ENCODE peak calls at places on chromosome 20, in six cellular contexts. One of them, this sample, is unnamed. For H3K36me3, the result is how much of the 10 kb centered on the place peaks cover.

GRCh38 chr20:48189177-48189576 is 403.9 kb upstream of the SULF2 start:
- DNase-seq in PC-3: peak
- DNase-seq in esophagus squamous epithelium: no peak
- DNase-seq in right atrium auricular region: no peak
- DNase-seq in naive thymus-derived CD4-positive, alpha-beta T cell: no peak
- DNase-seq in uterus: no peak
- DNase-seq in this sample: peak

GRCh38 chr20:34859826-34860545 is 12.7 kb downstream of the GGT7 start:
- DNase-seq in esophagus squamous epithelium: no peak
- DNase-seq in PC-3: no peak
- DNase-seq in naive thymus-derived CD4-positive, alpha-beta T cell: no peak
- DNase-seq in uterus: no peak
- DNase-seq in right atrium auricular region: no peak
- DNase-seq in this sample: no peak

GRCh38 chr20:53847118-53847842 is 223.1 kb downstream of the BCAS1 start:
- DNase-seq in esophagus squamous epithelium: no peak
- DNase-seq in uterus: no peak
- DNase-seq in PC-3: no peak
- DNase-seq in naive thymus-derived CD4-positive, alpha-beta T cell: no peak
- DNase-seq in right atrium auricular region: no peak
- DNase-seq in this sample: no peak

GRCh38 chr20:20019123-20019522 is 2.0 kb downstream of the NAA20 start:
- DNase-seq in uterus: no peak
- DNase-seq in esophagus squamous epithelium: no peak
- DNase-seq in naive thymus-derived CD4-positive, alpha-beta T cell: no peak
- DNase-seq in right atrium auricular region: no peak
- DNase-seq in PC-3: peak
- DNase-seq in this sample: no peak

GRCh38 chr20:33908351-33908750 is 85.4 kb upstream of the RALY start:
- DNase-seq in uterus: no peak
- DNase-seq in right atrium auricular region: no peak
- DNase-seq in naive thymus-derived CD4-positive, alpha-beta T cell: no peak
- DNase-seq in PC-3: no peak
- DNase-seq in esophagus squamous epithelium: no peak
- DNase-seq in this sample: peak

GRCh38 chr20:29408034-29408695 is 1849.3 kb upstream of the DEFB115 start:
- DNase-seq in PC-3: no peak
- DNase-seq in esophagus squamous epithelium: no peak
- DNase-seq in naive thymus-derived CD4-positive, alpha-beta T cell: no peak
- DNase-seq in uterus: no peak
- DNase-seq in right atrium auricular region: no peak
- DNase-seq in this sample: no peak

GRCh38 chr20:6490849-6491248 is 276.6 kb upstream of the BMP2 start:
- DNase-seq in uterus: no peak
- DNase-seq in PC-3: no peak
- DNase-seq in esophagus squamous epithelium: no peak
- DNase-seq in right atrium auricular region: no peak
- DNase-seq in naive thymus-derived CD4-positive, alpha-beta T cell: no peak
- DNase-seq in this sample: no peak

GRCh38 chr20:29326376-29327070 is 1930.9 kb upstream of the DEFB115 start:
- DNase-seq in right atrium auricular region: no peak
- DNase-seq in naive thymus-derived CD4-positive, alpha-beta T cell: no peak
- DNase-seq in esophagus squamous epithelium: no peak
- DNase-seq in uterus: no peak
- DNase-seq in PC-3: no peak
- DNase-seq in this sample: no peak

GRCh38 chr20:51958636-51959542 is 156.6 kb upstream of the SALL4 start:
- DNase-seq in naive thymus-derived CD4-positive, alpha-beta T cell: no peak
- DNase-seq in uterus: no peak
- DNase-seq in PC-3: no peak
- DNase-seq in esophagus squamous epithelium: no peak
- DNase-seq in right atrium auricular region: no peak
- DNase-seq in this sample: no peak

GRCh38 chr20:13671500-13672288 is 33.0 kb upstream of the TASP1 start:
- DNase-seq in right atrium auricular region: no peak
- DNase-seq in PC-3: peak
- DNase-seq in uterus: peak
- DNase-seq in esophagus squamous epithelium: no peak
- DNase-seq in naive thymus-derived CD4-positive, alpha-beta T cell: no peak
- DNase-seq in this sample: no peak

GRCh38 chr20:10758446-10758845 is 84.6 kb upstream of the JAG1 start:
- DNase-seq in PC-3: peak
- DNase-seq in esophagus squamous epithelium: no peak
- DNase-seq in right atrium auricular region: no peak
- DNase-seq in uterus: no peak
- DNase-seq in naive thymus-derived CD4-positive, alpha-beta T cell: no peak
- DNase-seq in this sample: peak

GRCh38 chr20:1494436-1494835 is 3.2 kb upstream of the SIRPB2 start:
- DNase-seq in uterus: no peak
- DNase-seq in esophagus squamous epithelium: no peak
- DNase-seq in PC-3: no peak
- DNase-seq in naive thymus-derived CD4-positive, alpha-beta T cell: no peak
- DNase-seq in right atrium auricular region: no peak
- DNase-seq in this sample: no peak

GRCh38 chr20:768426-768978 is at the start of gene SLC52A3:
- DNase-seq in uterus: no peak
- DNase-seq in PC-3: peak
- DNase-seq in naive thymus-derived CD4-positive, alpha-beta T cell: no peak
- DNase-seq in right atrium auricular region: no peak
- DNase-seq in esophagus squamous epithelium: no peak
- DNase-seq in this sample: no peak

GRCh38 chr20:58471161-58471834 is 43.9 kb downstream of the APCDD1L start:
- DNase-seq in PC-3: no peak
- DNase-seq in naive thymus-derived CD4-positive, alpha-beta T cell: no peak
- DNase-seq in right atrium auricular region: no peak
- DNase-seq in esophagus squamous epithelium: no peak
- DNase-seq in uterus: peak
- DNase-seq in this sample: no peak

GRCh38 chr20:1489764-1490436 is 1.3 kb downstream of the SIRPB2 start:
- DNase-seq in right atrium auricular region: no peak
- DNase-seq in naive thymus-derived CD4-positive, alpha-beta T cell: no peak
- DNase-seq in esophagus squamous epithelium: no peak
- DNase-seq in PC-3: peak
- DNase-seq in uterus: no peak
- DNase-seq in this sample: no peak

GRCh38 chr20:5148581-5148980 is 21.8 kb downstream of the CDS2 start:
- DNase-seq in right atrium auricular region: no peak
- DNase-seq in uterus: no peak
- DNase-seq in esophagus squamous epithelium: no peak
- DNase-seq in naive thymus-derived CD4-positive, alpha-beta T cell: no peak
- DNase-seq in PC-3: no peak
- DNase-seq in this sample: no peak

GRCh38 chr20:34971873-34972235 is 16.2 kb downstream of the MYH7B start:
- DNase-seq in esophagus squamous epithelium: no peak
- DNase-seq in right atrium auricular region: no peak
- DNase-seq in uterus: no peak
- DNase-seq in PC-3: no peak
- DNase-seq in naive thymus-derived CD4-positive, alpha-beta T cell: no peak
- DNase-seq in this sample: no peak

GRCh38 chr20:21713470-21713869 is 8.0 kb downstream of the PAX1 start:
- DNase-seq in PC-3: no peak
- DNase-seq in right atrium auricular region: no peak
- DNase-seq in uterus: no peak
- DNase-seq in naive thymus-derived CD4-positive, alpha-beta T cell: no peak
- DNase-seq in esophagus squamous epithelium: no peak
- DNase-seq in this sample: no peak

GRCh38 chr20:44943828-44944227 is 16.4 kb downstream of the TOMM34 start:
- DNase-seq in uterus: no peak
- DNase-seq in PC-3: no peak
- DNase-seq in esophagus squamous epithelium: no peak
- DNase-seq in right atrium auricular region: no peak
- DNase-seq in naive thymus-derived CD4-positive, alpha-beta T cell: no peak
- DNase-seq in this sample: no peak
- H3K36me3 ChIP-seq in uterus: under half
- H3K36me3 ChIP-seq in PC-3: half or more
- H3K36me3 ChIP-seq in esophagus squamous epithelium: half or more
- H3K36me3 ChIP-seq in right atrium auricular region: half or more
- H3K36me3 ChIP-seq in naive thymus-derived CD4-positive, alpha-beta T cell: under half
- H3K36me3 ChIP-seq in this sample: half or more

DNA sequence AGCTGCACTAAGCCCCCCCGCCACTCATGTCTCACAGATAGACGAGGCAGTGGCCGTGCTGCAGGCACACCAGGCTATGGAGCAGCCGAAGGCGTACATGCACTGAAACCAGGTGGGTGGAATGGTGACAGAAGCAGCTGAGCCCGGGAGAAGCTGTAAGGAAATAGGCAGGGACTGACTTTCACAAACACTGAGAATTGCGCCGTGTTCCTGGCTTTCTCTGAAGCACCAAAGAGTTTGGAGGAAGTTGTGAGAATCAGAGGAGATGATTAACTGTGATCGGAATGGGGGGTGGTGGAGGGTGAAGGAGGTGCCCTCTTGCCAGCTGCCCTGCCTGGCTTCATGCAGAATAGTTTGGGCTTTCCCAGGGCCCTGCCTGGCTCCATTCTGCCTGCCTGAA is 21.6 kb downstream of the TOMM34 start:
- DNase-seq in esophagus squamous epithelium: no peak
- DNase-seq in PC-3: no peak
- DNase-seq in right atrium auricular region: no peak
- DNase-seq in naive thymus-derived CD4-positive, alpha-beta T cell: no peak
- DNase-seq in uterus: no peak
- DNase-seq in this sample: no peak
- H3K36me3 ChIP-seq in esophagus squamous epithelium: half or more
- H3K36me3 ChIP-seq in PC-3: under half
- H3K36me3 ChIP-seq in right atrium auricular region: under half
- H3K36me3 ChIP-seq in naive thymus-derived CD4-positive, alpha-beta T cell: under half
- H3K36me3 ChIP-seq in uterus: under half
- H3K36me3 ChIP-seq in this sample: half or more

GRCh38 chr20:49659096-49659495 is 54.6 kb downstream of the B4GALT5 start:
- DNase-seq in uterus: no peak
- DNase-seq in esophagus squamous epithelium: no peak
- DNase-seq in right atrium auricular region: no peak
- DNase-seq in naive thymus-derived CD4-positive, alpha-beta T cell: no peak
- DNase-seq in PC-3: no peak
- DNase-seq in this sample: no peak
- H3K36me3 ChIP-seq in uterus: under half
- H3K36me3 ChIP-seq in esophagus squamous epithelium: under half
- H3K36me3 ChIP-seq in right atrium auricular region: under half
- H3K36me3 ChIP-seq in naive thymus-derived CD4-positive, alpha-beta T cell: under half
- H3K36me3 ChIP-seq in PC-3: under half
- H3K36me3 ChIP-seq in this sample: under half

DNA sequence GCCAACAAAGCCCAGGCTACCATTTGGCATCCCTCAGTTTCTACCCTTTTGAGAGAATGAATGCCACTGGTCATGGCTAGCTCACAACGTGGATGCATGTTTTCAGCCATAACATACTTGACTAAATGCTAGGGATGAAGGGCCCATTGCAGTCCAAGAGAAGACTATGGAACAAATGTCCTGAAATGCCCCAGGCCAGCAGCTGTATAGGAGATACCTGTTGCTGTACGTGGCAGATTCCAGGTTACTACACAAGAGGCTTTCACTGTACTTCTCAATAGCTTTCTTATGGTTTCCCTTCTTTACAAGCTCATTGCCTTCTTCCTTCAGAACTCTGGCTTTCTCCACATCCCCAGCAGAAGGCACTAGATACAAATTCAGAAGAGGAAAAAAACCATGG is 11.7 kb downstream of the TOMM34 start:
- DNase-seq in esophagus squamous epithelium: no peak
- DNase-seq in right atrium auricular region: no peak
- DNase-seq in PC-3: no peak
- DNase-seq in uterus: no peak
- DNase-seq in naive thymus-derived CD4-positive, alpha-beta T cell: no peak
- DNase-seq in this sample: no peak
- H3K36me3 ChIP-seq in esophagus squamous epithelium: half or more
- H3K36me3 ChIP-seq in right atrium auricular region: half or more
- H3K36me3 ChIP-seq in PC-3: half or more
- H3K36me3 ChIP-seq in uterus: under half
- H3K36me3 ChIP-seq in naive thymus-derived CD4-positive, alpha-beta T cell: under half
- H3K36me3 ChIP-seq in this sample: half or more

DNA sequence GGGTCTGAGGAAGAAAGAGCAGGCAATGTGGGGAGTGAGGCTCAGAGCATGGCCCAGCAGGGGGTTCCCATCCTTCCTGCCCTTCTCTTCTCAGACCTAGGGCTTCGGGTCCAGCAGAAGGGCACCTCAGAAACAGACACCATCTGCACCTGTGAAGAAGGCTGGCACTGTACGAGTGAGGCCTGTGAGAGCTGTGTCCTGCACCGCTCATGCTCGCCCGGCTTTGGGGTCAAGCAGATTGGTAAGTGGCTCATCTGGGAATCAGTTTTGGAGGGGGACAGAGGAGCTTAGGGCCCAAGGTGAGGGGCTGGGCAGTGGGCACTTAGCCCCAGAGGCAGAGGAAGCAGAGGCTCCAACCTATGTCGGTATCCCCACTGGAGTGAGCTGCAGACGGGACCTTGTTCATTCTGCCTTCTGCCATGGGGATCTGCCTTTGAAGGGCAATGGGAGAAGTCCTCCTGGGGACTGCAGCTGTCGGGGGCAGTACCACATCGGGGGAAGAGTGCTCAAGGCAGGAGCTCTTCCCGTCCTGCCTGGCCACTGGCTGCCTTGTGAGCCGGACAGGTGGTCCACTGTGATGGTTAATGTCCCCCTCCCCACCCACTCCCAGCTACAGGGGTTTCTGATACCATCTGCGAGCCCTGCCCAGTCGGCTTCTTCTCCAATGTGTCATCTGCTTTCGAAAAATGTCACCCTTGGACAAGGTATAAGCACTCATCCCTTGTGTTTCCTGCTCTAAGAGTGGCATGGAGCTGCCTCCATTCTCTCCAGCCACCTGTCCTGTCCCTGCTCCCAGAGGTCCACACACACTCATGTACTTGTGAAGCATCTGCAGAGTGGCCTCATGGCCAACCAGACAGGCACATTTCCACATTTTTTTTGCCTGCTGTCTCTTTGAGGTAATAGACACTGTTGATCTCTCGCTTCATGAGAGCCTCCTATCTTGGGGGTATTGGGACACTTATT is 4.7 kb downstream of the CD40 start:
- DNase-seq in naive thymus-derived CD4-positive, alpha-beta T cell: no peak
- DNase-seq in esophagus squamous epithelium: no peak
- DNase-seq in right atrium auricular region: no peak
- DNase-seq in PC-3: no peak
- DNase-seq in uterus: no peak
- DNase-seq in this sample: no peak
- H3K36me3 ChIP-seq in naive thymus-derived CD4-positive, alpha-beta T cell: under half
- H3K36me3 ChIP-seq in esophagus squamous epithelium: under half
- H3K36me3 ChIP-seq in right atrium auricular region: under half
- H3K36me3 ChIP-seq in PC-3: under half
- H3K36me3 ChIP-seq in uterus: under half
- H3K36me3 ChIP-seq in this sample: under half

GRCh38 chr20:36908603-36909002 is 32.7 kb downstream of the TLDC2 start:
- DNase-seq in uterus: no peak
- DNase-seq in naive thymus-derived CD4-positive, alpha-beta T cell: no peak
- DNase-seq in esophagus squamous epithelium: no peak
- DNase-seq in right atrium auricular region: no peak
- DNase-seq in PC-3: no peak
- DNase-seq in this sample: no peak
- H3K36me3 ChIP-seq in uterus: under half
- H3K36me3 ChIP-seq in naive thymus-derived CD4-positive, alpha-beta T cell: under half
- H3K36me3 ChIP-seq in esophagus squamous epithelium: half or more
- H3K36me3 ChIP-seq in right atrium auricular region: half or more
- H3K36me3 ChIP-seq in PC-3: under half
- H3K36me3 ChIP-seq in this sample: under half

GRCh38 chr20:38430679-38431325 is 4.3 kb downstream of the SNHG17 start:
- DNase-seq in naive thymus-derived CD4-positive, alpha-beta T cell: no peak
- DNase-seq in PC-3: no peak
- DNase-seq in right atrium auricular region: no peak
- DNase-seq in esophagus squamous epithelium: no peak
- DNase-seq in uterus: no peak
- DNase-seq in this sample: no peak
- H3K36me3 ChIP-seq in naive thymus-derived CD4-positive, alpha-beta T cell: under half
- H3K36me3 ChIP-seq in PC-3: half or more
- H3K36me3 ChIP-seq in right atrium auricular region: half or more
- H3K36me3 ChIP-seq in esophagus squamous epithelium: half or more
- H3K36me3 ChIP-seq in uterus: under half
- H3K36me3 ChIP-seq in this sample: half or more

This sample was measured in SJSA1.